ENCODE peak calls at places on chromosomes 2 and 18, in ten cellular contexts. G is NB4, J is lower lobe of right lung, A is IMR-90, M is right lobe of liver, U is tibial nerve, V is astrocyte of the cerebellum, C is A549, I is right atrium auricular region, P is astrocyte of the spinal cord. X is an unnamed sample.

GRCh38 chr2:20611077-20611843 is 39.6 kb downstream of the HS1BP3 start:
- DNase-seq in G (no peak), J (peak), A (peak), M (peak), U (peak), V (peak), C (no peak), I (peak), P (peak), X (peak)

GRCh38 chr2:28664120-28664842 is 87.3 kb upstream of the PPP1CB start:
- DNase-seq in G (no peak), J (no peak), A (peak), M (no peak), U (no peak), V (no peak), C (no peak), I (no peak), P (no peak), X (no peak)

GRCh38 chr2:75315436-75315835 is 116.1 kb upstream of the TACR1 start:
- DNase-seq in G (no peak), J (no peak), A (no peak), M (no peak), U (no peak), V (no peak), C (no peak), I (no peak), P (no peak), X (no peak)

GRCh38 chr2:210617732-210618330 is 61.4 kb downstream of the CPS1 start:
- DNase-seq in G (peak), J (no peak), A (peak), M (no peak), U (peak), V (peak), C (peak), I (no peak), P (peak), X (peak)

GRCh38 chr18:78635093-78635800 is 344.4 kb upstream of the SALL3 start:
- DNase-seq in G (no peak), J (no peak), A (no peak), M (no peak), U (no peak), V (no peak), C (no peak), I (no peak), P (no peak), X (no peak)

GRCh38 chr2:70461414-70461813 is 92.2 kb downstream of the TGFA start:
- DNase-seq in G (no peak), J (no peak), A (no peak), M (no peak), U (no peak), V (no peak), C (no peak), I (no peak), P (no peak), X (no peak)

GRCh38 chr2:174914894-174915760 is 90.1 kb downstream of the CHN1 start:
- DNase-seq in G (no peak), J (no peak), A (no peak), M (no peak), U (peak), V (no peak), C (no peak), I (no peak), P (no peak), X (no peak)

GRCh38 chr2:221831051-221831450 is 258.9 kb upstream of the EPHA4 start:
- DNase-seq in G (no peak), J (no peak), A (no peak), M (no peak), U (no peak), V (no peak), C (no peak), I (no peak), P (no peak), X (no peak)

GRCh38 chr2:35891936-35892335 is 463.6 kb upstream of the CRIM1 start:
- DNase-seq in G (no peak), J (no peak), A (no peak), M (no peak), U (no peak), V (no peak), C (no peak), I (no peak), P (no peak), X (no peak)

GRCh38 chr2:68653538-68653982 is 10.2 kb downstream of the PROKR1 start:
- DNase-seq in G (peak), J (no peak), A (peak), M (no peak), U (no peak), V (peak), C (no peak), I (no peak), P (peak), X (no peak)

GRCh38 chr18:39167990-39168389 is 1602.4 kb upstream of the CELF4 start:
- DNase-seq in G (no peak), J (no peak), A (no peak), M (no peak), U (no peak), V (no peak), C (no peak), I (no peak), P (no peak), X (no peak)

GRCh38 chr2:1648241-1649102 is 95.8 kb downstream of the PXDN start:
- DNase-seq in G (no peak), J (no peak), A (no peak), M (no peak), U (no peak), V (no peak), C (no peak), I (peak), P (no peak), X (no peak)

GRCh38 chr2:78992451-78992806 is 33.1 kb upstream of the REG3G start:
- DNase-seq in G (peak), J (no peak), A (no peak), M (no peak), U (no peak), V (no peak), C (peak), I (no peak), P (peak), X (no peak)

GRCh38 chr2:96386470-96386869 is 50.9 kb downstream of the NCAPH start:
- DNase-seq in G (no peak), J (no peak), A (no peak), M (peak), U (no peak), V (no peak), C (no peak), I (no peak), P (no peak), X (no peak)

GRCh38 chr2:217103752-217104540 is 244.1 kb upstream of the TNP1 start:
- DNase-seq in G (no peak), J (no peak), A (peak), M (no peak), U (no peak), V (no peak), C (peak), I (no peak), P (peak), X (peak)

GRCh38 chr2:83342860-83343329 is 1116.2 kb downstream of the SUCLG1 start:
- DNase-seq in G (peak), J (no peak), A (no peak), M (no peak), U (no peak), V (no peak), C (no peak), I (no peak), P (no peak), X (no peak)

GRCh38 chr2:170843656-170844055 is 27.0 kb downstream of the GAD1 start:
- DNase-seq in G (peak), J (no peak), A (peak), M (no peak), U (no peak), V (peak), C (no peak), I (no peak), P (peak), X (peak)

GRCh38 chr2:26735096-26735495 is 29.0 kb upstream of the SLC35F6 start:
- DNase-seq in G (no peak), J (no peak), A (peak), M (no peak), U (no peak), V (peak), C (peak), I (no peak), P (peak), X (no peak)

GRCh38 chr2:55097462-55098410 is 47.5 kb upstream of the RTN4 start:
- DNase-seq in G (peak), J (no peak), A (no peak), M (no peak), U (no peak), V (no peak), C (peak), I (no peak), P (no peak), X (no peak)

GRCh38 chr2:135162377-135162776 is 110.3 kb downstream of the RAB3GAP1 start:
- DNase-seq in G (no peak), J (no peak), A (no peak), M (no peak), U (no peak), V (no peak), C (no peak), I (no peak), P (no peak), X (no peak)

GRCh38 chr2:72995420-72996151 is 75.9 kb downstream of the SFXN5 start:
- DNase-seq in G (no peak), J (no peak), A (no peak), M (peak), U (no peak), V (no peak), C (no peak), I (peak), P (no peak), X (no peak)

GRCh38 chr2:221573430-221574230 is 1.5 kb upstream of the EPHA4 start:
- DNase-seq in G (peak), J (peak), A (peak), M (peak), U (peak), V (peak), C (peak), I (peak), P (peak), X (no peak)

GRCh38 chr2:30866974-30867373 is 59.7 kb upstream of the CAPN13 start:
- DNase-seq in G (peak), J (no peak), A (no peak), M (no peak), U (no peak), V (no peak), C (no peak), I (no peak), P (no peak), X (no peak)

GRCh38 chr2:227180286-227180685 is 15.9 kb downstream of the COL4A3 start:
- DNase-seq in G (no peak), J (no peak), A (no peak), M (no peak), U (no peak), V (no peak), C (peak), I (peak), P (no peak), X (no peak)

GRCh38 chr2:232229296-232229916 is 149.1 kb upstream of the ALPP start:
- DNase-seq in G (no peak), J (no peak), A (peak), M (no peak), U (no peak), V (no peak), C (peak), I (no peak), P (no peak), X (peak)

GRCh38 chr2:152486048-152486736 is 151.2 kb downstream of the FMNL2 start:
- DNase-seq in G (peak), J (no peak), A (no peak), M (no peak), U (no peak), V (no peak), C (peak), I (no peak), P (no peak), X (peak)

GRCh38 chr18:68714356-68714706 is 577 bp downstream of the TMX3 start:
- DNase-seq in G (peak), J (peak), A (no peak), M (no peak), U (peak), V (no peak), C (no peak), I (no peak), P (peak), X (no peak)

GRCh38 chr2:164145093-164145987 is 409.5 kb upstream of the FIGN start:
- DNase-seq in G (no peak), J (no peak), A (peak), M (no peak), U (no peak), V (peak), C (no peak), I (no peak), P (peak), X (no peak)

GRCh38 chr2:89833780-89834117 is 1142.3 kb downstream of the RPIA start:
- DNase-seq in G (peak), J (no peak), A (peak), M (no peak), U (no peak), V (no peak), C (no peak), I (no peak), P (no peak), X (no peak)

GRCh38 chr18:48951448-48952286 is 902 bp upstream of the SMAD7 start:
- DNase-seq in G (peak), J (peak), A (peak), M (peak), U (peak), V (peak), C (peak), I (peak), P (peak), X (no peak)

GRCh38 chr2:1910562-1911256 is 166.4 kb upstream of the PXDN start:
- DNase-seq in G (no peak), J (no peak), A (no peak), M (no peak), U (no peak), V (peak), C (no peak), I (peak), P (peak), X (no peak)

GRCh38 chr18:31740180-31740579 is 20.5 kb downstream of the SLC25A52 start:
- DNase-seq in G (no peak), J (no peak), A (no peak), M (peak), U (no peak), V (no peak), C (no peak), I (no peak), P (no peak), X (no peak)

GRCh38 chr2:174877796-174878195 is 113.5 kb upstream of the CHRNA1 start:
- DNase-seq in G (no peak), J (no peak), A (peak), M (no peak), U (no peak), V (no peak), C (no peak), I (no peak), P (no peak), X (no peak)

GRCh38 chr2:42072349-42073118 is 24.7 kb downstream of the PKDCC start:
- DNase-seq in G (peak), J (no peak), A (peak), M (no peak), U (peak), V (no peak), C (no peak), I (no peak), P (no peak), X (no peak)

GRCh38 chr2:95289251-95289650 is 7.9 kb upstream of the KCNIP3 start:
- DNase-seq in G (no peak), J (no peak), A (no peak), M (no peak), U (no peak), V (no peak), C (no peak), I (no peak), P (no peak), X (no peak)
- TF ChIP-seq CTCF in G (no peak), J (no peak), A (no peak), M (peak), U (no peak), V (no peak), C (no peak), I (no peak), P (no peak), X (peak)

GRCh38 chr2:181679544-181679979 is 755 bp downstream of the NEUROD1 start:
- DNase-seq in G (no peak), J (no peak), A (no peak), M (no peak), U (no peak), V (no peak), C (no peak), I (no peak), P (no peak), X (no peak)

GRCh38 chr2:181678744-181679543 is 1.4 kb downstream of the NEUROD1 start:
- DNase-seq in G (no peak), J (no peak), A (no peak), M (no peak), U (no peak), V (no peak), C (no peak), I (no peak), P (no peak), X (no peak)

GRCh38 chr2:181682026-181682789 is 1.9 kb upstream of the NEUROD1 start:
- DNase-seq in G (no peak), J (no peak), A (no peak), M (no peak), U (no peak), V (no peak), C (no peak), I (no peak), P (no peak), X (no peak)

GRCh38 chr2:181680937-181681811 is 857 bp upstream of the NEUROD1 start:
- DNase-seq in G (no peak), J (no peak), A (no peak), M (no peak), U (no peak), V (no peak), C (no peak), I (no peak), P (no peak), X (no peak)

GRCh38 chr2:181680055-181680936 is at the start of gene NEUROD1:
- DNase-seq in G (no peak), J (no peak), A (no peak), M (no peak), U (no peak), V (no peak), C (peak), I (no peak), P (no peak), X (no peak)
- H3K4me3 ChIP-seq in G (no peak), J (no peak), A (no peak), M (no peak), U (peak), V (peak), C (peak), I (peak), P (no peak), X (peak)

DNA sequence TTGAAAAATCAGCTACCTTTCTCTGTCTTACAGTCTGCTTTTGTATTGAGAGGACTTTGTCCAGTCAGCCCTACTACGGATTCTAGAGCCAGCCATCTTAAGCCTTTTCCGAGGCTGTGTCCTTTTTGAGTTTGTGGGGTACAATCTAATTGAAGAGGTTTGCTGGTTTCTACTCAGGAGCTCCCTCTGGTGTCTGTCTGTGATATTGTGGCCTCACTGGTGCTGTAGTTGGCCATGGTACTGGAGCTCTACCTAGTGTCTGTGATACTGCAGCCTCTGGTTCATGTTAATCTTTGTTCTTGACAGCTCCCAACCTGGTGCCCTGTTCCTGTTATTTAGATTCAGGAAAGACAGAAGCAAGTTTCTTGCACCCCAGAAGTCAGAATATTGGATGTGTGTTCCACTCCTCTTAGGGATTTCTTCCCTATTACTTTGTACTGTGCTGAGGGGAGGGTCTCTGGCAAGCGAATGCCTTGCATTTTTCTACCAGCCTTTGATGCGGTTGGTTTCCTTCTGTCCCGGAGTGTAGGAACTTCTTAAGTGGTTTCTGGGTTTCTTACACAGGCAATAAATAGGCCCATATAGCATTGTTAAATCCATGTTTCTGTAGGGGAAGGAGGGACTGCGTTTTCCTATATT is 78.5 kb downstream of the ACSL3 start:
- DNase-seq in G (peak), J (no peak), A (peak), M (peak), U (peak), V (no peak), C (peak), I (no peak), P (peak), X (no peak)
- TF ChIP-seq CTCF in G (peak), J (peak), A (peak), M (peak), U (peak), V (peak), C (peak), I (no peak), P (peak), X (peak)

DNA sequence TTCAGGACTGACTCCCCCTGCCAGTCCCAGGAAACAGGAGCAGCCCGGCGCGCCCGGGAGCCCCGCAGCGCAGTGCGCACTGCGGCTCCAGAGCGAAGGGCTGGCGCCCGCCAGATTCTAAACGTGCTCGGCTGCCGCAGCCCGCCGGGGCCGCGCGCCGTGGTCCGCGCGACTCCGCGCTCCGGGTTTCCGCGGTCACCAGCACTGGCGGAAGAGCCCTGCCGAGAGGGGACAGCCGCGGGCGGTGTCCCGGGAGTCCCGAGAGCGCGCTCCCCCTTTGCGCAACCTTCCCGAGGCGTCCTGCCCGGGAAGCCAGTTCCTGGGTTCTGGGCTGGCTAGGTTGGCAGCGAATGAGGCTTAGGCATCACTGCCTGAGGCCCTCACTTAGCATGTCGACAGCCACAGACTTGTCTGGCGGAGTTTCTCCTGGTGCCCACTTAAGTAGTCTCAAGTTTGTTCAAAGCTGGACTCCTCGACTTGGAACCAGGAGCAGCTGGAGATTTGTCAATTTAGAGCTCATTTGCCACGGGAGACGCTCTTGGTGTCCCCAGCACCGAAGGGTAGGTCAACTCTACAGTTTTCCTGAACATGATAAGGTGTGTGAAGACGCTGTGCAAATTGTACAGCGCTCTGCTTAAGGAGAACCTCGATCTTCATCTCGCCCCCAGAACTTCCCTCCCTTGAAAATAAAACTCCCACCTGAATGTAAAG is 1.5 kb upstream of the VSNL1 start:
- DNase-seq in G (no peak), J (peak), A (peak), M (peak), U (no peak), V (no peak), C (peak), I (peak), P (peak), X (peak)
- H3K4me3 ChIP-seq in G (no peak), J (peak), A (peak), M (peak), U (peak), V (peak), C (peak), I (peak), P (peak), X (peak)